ENCODE peak calls at places on chromosomes 5 and 9, in seven cellular contexts. S is HCT116, C is suprapubic skin, X is pancreas, Z is testis, Q is ovary, U is fibroblast of lung. I is an unnamed sample. For H3K4me1, the result is how much of the 10 kb centered on the place peaks cover.

GRCh38 chr5:167814828-167815227 is 476.6 kb upstream of the WWC1 start:
- DNase-seq in Z (no peak), U (peak), S (no peak), Q (no peak), C (no peak), X (no peak), I (no peak)

GRCh38 chr5:179209359-179210150 is 135.7 kb downstream of the ADAMTS2 start:
- DNase-seq in X (no peak), Z (no peak), S (no peak), U (peak), C (no peak), Q (no peak), I (no peak)

GRCh38 chr5:76604838-76605237 is 18.4 kb downstream of the F2RL2 start:
- DNase-seq in Q (no peak), S (no peak), U (peak), Z (no peak), C (no peak), X (no peak), I (no peak)

GRCh38 chr5:176735383-176736265 is 74.7 kb upstream of the UNC5A start:
- DNase-seq in U (no peak), S (no peak), Q (no peak), Z (peak), C (peak), X (no peak), I (no peak)

GRCh38 chr9:99146574-99146973 is 41.7 kb downstream of the TGFBR1 start:
- DNase-seq in X (no peak), Z (no peak), U (no peak), C (no peak), S (no peak), Q (no peak), I (no peak)

GRCh38 chr9:31137850-31138160 is 1246.6 kb upstream of the ACO1 start:
- DNase-seq in X (no peak), U (no peak), Z (no peak), S (no peak), Q (no peak), C (no peak), I (no peak)

GRCh38 chr5:112413611-112414010 is 5.5 kb downstream of the EPB41L4A start:
- DNase-seq in S (no peak), Q (no peak), C (no peak), U (no peak), Z (no peak), X (no peak), I (no peak)

GRCh38 chr9:128203024-128203841 is at the start of gene DNM1:
- DNase-seq in X (peak), C (no peak), S (no peak), Z (peak), U (peak), Q (peak), I (peak)

GRCh38 chr5:55850839-55851674 is at the start of gene IL31RA:
- DNase-seq in C (no peak), U (peak), Z (no peak), Q (no peak), S (peak), X (no peak), I (no peak)

GRCh38 chr9:92609142-92609500 is 60.8 kb downstream of the IPPK start:
- DNase-seq in Q (no peak), S (no peak), U (no peak), Z (no peak), C (no peak), X (no peak), I (no peak)

DNA sequence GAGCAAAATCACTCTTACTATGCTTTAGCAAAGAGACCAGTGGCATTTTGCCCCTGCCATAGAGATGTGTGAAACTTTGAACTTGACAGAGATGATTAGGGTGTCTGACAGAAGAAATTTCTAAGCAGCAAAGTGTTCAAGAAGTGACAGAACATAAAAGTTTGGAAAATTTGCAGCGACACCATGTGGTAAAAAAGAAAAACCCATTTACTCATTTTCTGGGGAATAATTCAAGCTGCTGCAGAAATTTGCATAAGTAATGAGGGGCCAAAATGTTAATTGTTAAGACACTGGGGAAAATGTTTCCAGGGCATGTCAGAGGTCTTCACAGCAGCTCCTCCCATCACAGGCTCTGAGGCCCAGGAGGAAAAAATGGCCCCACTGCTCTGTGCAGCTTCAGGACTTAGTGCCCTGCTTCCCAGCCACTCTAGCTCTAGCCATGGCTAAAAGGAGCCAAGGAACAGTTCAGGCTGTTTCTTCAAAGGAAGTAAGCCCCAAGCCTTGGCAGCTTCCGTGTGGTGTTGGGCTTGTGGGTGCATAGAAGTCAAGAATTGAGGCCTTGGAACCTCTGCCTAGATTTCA is 6.1 kb upstream of the AP3B1 start:
- DNase-seq in Q (no peak), C (no peak), U (peak), X (no peak), Z (no peak), S (peak), I (no peak)
- TF ChIP-seq CTCF in Q (no peak), C (no peak), U (peak), X (no peak), Z (peak), S (peak), I (peak)

DNA sequence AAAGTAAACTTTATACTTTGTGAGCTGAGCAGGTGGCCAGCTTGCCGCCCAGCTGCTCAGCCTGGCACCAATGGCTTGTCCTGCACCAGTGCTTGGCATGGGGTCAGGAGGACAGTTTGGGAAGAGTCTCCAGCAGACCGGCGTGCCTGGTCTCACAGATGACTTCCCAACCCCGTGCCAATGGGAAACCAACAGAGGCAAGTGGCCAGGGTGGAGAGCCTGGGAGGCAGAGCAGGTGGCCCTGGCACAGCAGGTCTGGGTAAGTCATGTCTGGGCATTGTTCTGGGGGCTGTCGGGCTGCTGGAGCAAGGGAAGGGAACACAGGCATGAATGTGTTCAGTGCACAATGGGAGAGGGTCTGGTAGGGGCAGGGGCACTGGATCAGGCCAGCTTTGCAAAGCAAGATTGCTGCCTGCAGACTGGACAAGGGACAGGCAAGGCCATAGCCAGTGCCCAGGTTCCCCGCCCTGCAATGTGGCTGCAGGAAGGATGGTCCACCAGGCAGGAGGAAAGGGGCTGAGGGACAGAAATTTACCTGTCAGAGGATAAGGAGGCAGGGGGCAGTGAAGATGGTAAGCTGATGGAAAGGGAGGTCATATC is 76.2 kb upstream of the ALDH1B1 start:
- DNase-seq in C (no peak), S (no peak), X (peak), Z (no peak), U (no peak), Q (no peak), I (peak)
- H3K4me1 ChIP-seq in C (under half), S (under half), X (under half), Z (under half), U (under half), Q (under half), I (under half)

DNA sequence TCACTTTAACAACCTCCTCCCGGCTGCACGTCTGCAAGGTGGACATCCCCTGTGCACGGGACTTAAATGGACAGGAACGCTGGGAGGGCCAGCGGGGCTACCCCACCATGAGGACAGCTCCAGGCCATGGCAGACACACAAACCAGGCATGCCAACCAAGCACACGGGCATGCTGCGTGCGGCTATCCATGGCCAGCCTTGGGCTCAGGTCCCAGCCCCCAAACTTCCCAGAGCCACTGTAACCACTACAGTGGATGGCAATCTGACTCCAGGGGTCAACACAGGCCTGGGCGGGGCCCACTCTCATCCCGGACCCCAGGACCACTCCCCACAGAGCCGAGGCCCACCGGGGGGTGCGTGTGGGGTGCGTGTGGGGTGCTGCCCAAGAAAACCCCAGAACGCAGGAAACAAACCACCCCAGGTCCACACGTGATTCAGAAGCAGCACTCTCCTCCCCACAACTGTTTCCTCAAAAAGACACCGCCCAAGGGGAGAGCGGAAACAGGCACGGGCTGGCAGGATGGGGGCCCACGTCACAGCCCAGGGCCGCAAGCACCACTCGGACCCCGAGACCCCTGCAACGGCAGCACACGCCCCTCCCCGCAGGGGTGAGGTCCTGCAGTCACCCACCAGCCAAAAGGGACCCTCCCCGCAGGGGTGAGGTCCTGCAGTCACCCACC is 7.4 kb downstream of the SLC12A7 start:
- DNase-seq in Z (no peak), X (no peak), S (no peak), C (no peak), U (no peak), Q (no peak), I (no peak)
- H3K4me3 ChIP-seq in Z (no peak), X (no peak), S (no peak), C (peak), U (no peak), Q (no peak), I (no peak)

GRCh38 chr9:21155501-21155900 is 11.0 kb downstream of the IFNA21 start:
- DNase-seq in S (no peak), Q (no peak), U (no peak), C (no peak), Z (no peak), X (no peak), I (no peak)

GRCh38 chr9:21153688-21154608 is 12.3 kb upstream of the IFNW1 start:
- DNase-seq in Q (no peak), S (peak), Z (no peak), X (no peak), U (peak), C (no peak), I (no peak)
- TF ChIP-seq CTCF in Q (no peak), S (peak), Z (no peak), X (no peak), U (no peak), C (no peak), I (no peak)

GRCh38 chr9:123344273-123345096 is 11.5 kb upstream of the CRB2 start:
- DNase-seq in Q (no peak), Z (no peak), U (no peak), C (no peak), S (no peak), X (no peak), I (no peak)
- H3K4me1 ChIP-seq in Q (under half), Z (under half), U (under half), C (under half), S (under half), X (under half), I (under half)

GRCh38 chr9:130919559-130920145 is 19.4 kb downstream of the FIBCD1 start:
- DNase-seq in C (no peak), X (no peak), U (no peak), S (no peak), Z (no peak), Q (no peak), I (no peak)
- H3K4me3 ChIP-seq in C (no peak), X (no peak), U (no peak), S (no peak), Z (no peak), Q (no peak), I (no peak)

DNA sequence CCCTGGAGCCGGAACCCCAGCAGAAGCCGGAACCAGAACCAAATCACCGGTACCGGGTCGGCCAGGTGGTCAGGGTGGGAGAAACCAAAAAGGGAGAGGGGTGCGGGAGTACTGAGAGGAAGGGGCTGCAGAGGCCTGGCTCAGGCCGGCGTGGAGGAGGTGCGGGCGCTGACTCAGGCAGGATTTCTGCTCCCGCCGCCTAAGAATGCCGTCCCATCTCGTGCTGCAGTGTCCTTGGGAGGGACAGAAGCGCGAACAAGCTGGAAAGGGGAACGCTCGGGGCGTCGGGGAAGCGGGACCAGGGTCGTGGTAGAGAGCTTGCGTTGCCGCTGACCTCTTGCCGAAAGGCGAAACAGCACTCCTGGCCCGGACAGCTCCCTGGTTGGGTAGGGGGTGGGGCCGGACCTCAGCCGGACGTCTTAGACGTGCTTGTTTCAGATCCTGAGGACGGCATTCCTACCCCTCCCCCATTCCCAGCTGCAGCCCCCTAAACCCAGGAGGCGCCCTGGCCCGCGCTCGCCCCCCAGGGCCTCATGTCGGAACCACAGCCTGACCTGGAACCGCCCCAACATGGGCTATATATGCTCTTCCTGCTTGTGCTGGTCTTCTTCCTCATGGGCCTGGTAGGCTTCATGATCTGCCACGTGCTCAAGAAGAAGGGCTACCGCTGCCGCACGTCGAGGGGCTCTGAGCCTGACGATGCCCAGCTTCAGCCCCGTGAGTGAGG is 1.1 kb downstream of the RELL2 start:
- DNase-seq in C (peak), Z (peak), Q (peak), X (peak), S (no peak), U (peak), I (peak)
- TF ChIP-seq CTCF in C (no peak), Z (no peak), Q (no peak), X (no peak), S (peak), U (peak), I (no peak)

GRCh38 chr9:120874861-120875565 is 2.0 kb downstream of the PHF19 start:
- DNase-seq in U (no peak), Z (no peak), S (no peak), C (no peak), Q (no peak), X (no peak), I (no peak)
- H3K4me1 ChIP-seq in U (under half), Z (under half), S (under half), C (under half), Q (under half), X (under half), I (under half)

DNA sequence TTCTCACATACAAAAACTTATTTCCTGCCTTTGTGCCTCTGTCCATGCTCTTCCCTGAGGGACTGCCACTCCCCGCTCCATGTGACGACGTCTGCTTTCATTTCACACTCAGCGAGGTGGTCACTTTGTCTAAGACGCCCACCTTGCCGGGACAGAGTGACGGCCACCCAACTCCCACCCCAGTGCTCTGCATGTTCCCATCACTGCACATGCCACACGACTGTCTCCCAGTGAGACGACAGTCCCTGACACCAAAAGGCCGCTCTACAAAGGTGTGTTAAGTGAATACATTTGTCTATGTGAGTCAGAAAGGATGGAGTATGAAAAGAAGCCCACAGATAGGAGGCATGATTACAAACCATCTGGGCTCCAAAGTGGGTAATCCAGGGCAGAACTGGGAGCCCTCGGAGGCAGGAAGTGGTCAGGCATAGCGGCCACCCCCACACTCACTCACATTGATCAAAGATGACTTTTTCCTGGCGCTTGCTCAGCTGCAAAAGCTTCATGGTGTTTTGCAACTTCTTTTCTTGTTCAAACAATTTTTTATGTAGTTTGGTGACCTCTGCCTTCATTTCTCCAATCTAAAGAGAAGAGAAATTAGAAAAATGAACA is 185.8 kb downstream of the CDK5RAP2 start:
- DNase-seq in C (no peak), X (no peak), Q (no peak), U (peak), S (no peak), Z (no peak), I (no peak)
- H3K4me3 ChIP-seq in C (no peak), X (no peak), Q (no peak), U (no peak), S (no peak), Z (no peak), I (no peak)

I was measured in psoas muscle.